ENCODE peak calls at places on chromosomes 16 and 17, in ten cellular contexts. One of them, this sample, is unnamed.

GRCh38 chr17:17729620-17730249 is 48.5 kb downstream of the RAI1 start:
- DNase-seq in prostate gland: peak; percentile 62
- DNase-seq in psoas muscle: no peak
- DNase-seq in heart left ventricle: no peak
- DNase-seq in left lung: no peak
- DNase-seq in CD8-positive, alpha-beta T cell: peak; percentile 42
- DNase-seq in right atrium auricular region: no peak
- DNase-seq in cardiac muscle cell: peak; percentile 45
- DNase-seq in adrenal gland: peak; percentile 75
- DNase-seq in ascending aorta: no peak
- DNase-seq in this sample: no peak

GRCh38 chr17:42817866-42818265 is 6.2 kb downstream of the BECN1 start:
- DNase-seq in ascending aorta: no peak
- DNase-seq in heart left ventricle: no peak
- DNase-seq in CD8-positive, alpha-beta T cell: no peak
- DNase-seq in right atrium auricular region: no peak
- DNase-seq in cardiac muscle cell: no peak
- DNase-seq in prostate gland: no peak
- DNase-seq in psoas muscle: no peak
- DNase-seq in adrenal gland: no peak
- DNase-seq in left lung: no peak
- DNase-seq in this sample: no peak

GRCh38 chr16:89038811-89039735 is 54.6 kb upstream of the ACSF3 start:
- DNase-seq in adrenal gland: no peak
- DNase-seq in psoas muscle: no peak
- DNase-seq in heart left ventricle: no peak
- DNase-seq in left lung: no peak
- DNase-seq in ascending aorta: no peak
- DNase-seq in right atrium auricular region: no peak
- DNase-seq in prostate gland: no peak
- DNase-seq in CD8-positive, alpha-beta T cell: no peak
- DNase-seq in cardiac muscle cell: no peak
- DNase-seq in this sample: no peak

GRCh38 chr16:10575506-10576130 is 4.8 kb downstream of the EMP2 start:
- DNase-seq in prostate gland: no peak
- DNase-seq in ascending aorta: no peak
- DNase-seq in cardiac muscle cell: no peak
- DNase-seq in adrenal gland: no peak
- DNase-seq in psoas muscle: no peak
- DNase-seq in right atrium auricular region: no peak
- DNase-seq in left lung: no peak
- DNase-seq in heart left ventricle: no peak
- DNase-seq in CD8-positive, alpha-beta T cell: no peak
- DNase-seq in this sample: no peak

GRCh38 chr17:65051922-65052321 is 4.6 kb downstream of the GNA13 start:
- DNase-seq in ascending aorta: no peak
- DNase-seq in prostate gland: no peak
- DNase-seq in adrenal gland: no peak
- DNase-seq in left lung: no peak
- DNase-seq in psoas muscle: no peak
- DNase-seq in cardiac muscle cell: no peak
- DNase-seq in CD8-positive, alpha-beta T cell: no peak
- DNase-seq in right atrium auricular region: no peak
- DNase-seq in heart left ventricle: no peak
- DNase-seq in this sample: no peak

GRCh38 chr17:35713069-35713728 is 18.2 kb upstream of the RASL10B start:
- DNase-seq in heart left ventricle: peak; percentile 54
- DNase-seq in adrenal gland: peak; percentile 92
- DNase-seq in psoas muscle: no peak
- DNase-seq in right atrium auricular region: no peak
- DNase-seq in CD8-positive, alpha-beta T cell: no peak
- DNase-seq in left lung: no peak
- DNase-seq in ascending aorta: peak; percentile 91
- DNase-seq in cardiac muscle cell: peak; percentile 86
- DNase-seq in prostate gland: no peak
- DNase-seq in this sample: no peak

GRCh38 chr16:84036982-84037425 is 5.6 kb downstream of the SLC38A8 start:
- DNase-seq in left lung: no peak
- DNase-seq in ascending aorta: no peak
- DNase-seq in CD8-positive, alpha-beta T cell: no peak
- DNase-seq in prostate gland: no peak
- DNase-seq in psoas muscle: no peak
- DNase-seq in cardiac muscle cell: no peak
- DNase-seq in adrenal gland: no peak
- DNase-seq in right atrium auricular region: no peak
- DNase-seq in heart left ventricle: no peak
- DNase-seq in this sample: no peak

GRCh38 chr16:71461686-71462648 is at the start of gene ZNF23:
- DNase-seq in right atrium auricular region: peak; percentile 87
- DNase-seq in prostate gland: peak; percentile 73
- DNase-seq in CD8-positive, alpha-beta T cell: peak; percentile 55
- DNase-seq in left lung: peak; percentile 90
- DNase-seq in ascending aorta: peak; percentile 91
- DNase-seq in psoas muscle: peak; percentile 92
- DNase-seq in adrenal gland: peak; percentile 93
- DNase-seq in cardiac muscle cell: peak; percentile 89
- DNase-seq in heart left ventricle: peak; percentile 88
- DNase-seq in this sample: peak; percentile 70

GRCh38 chr17:39461911-39462641 is 790 bp downstream of the CDK12 start:
- DNase-seq in adrenal gland: peak; percentile 77
- DNase-seq in psoas muscle: peak; percentile 57
- DNase-seq in prostate gland: peak; percentile 22
- DNase-seq in left lung: peak; percentile 43
- DNase-seq in heart left ventricle: peak; percentile 9
- DNase-seq in CD8-positive, alpha-beta T cell: no peak
- DNase-seq in ascending aorta: peak; percentile 68
- DNase-seq in right atrium auricular region: no peak
- DNase-seq in cardiac muscle cell: peak; percentile 64
- DNase-seq in this sample: peak; percentile 2

GRCh38 chr17:39461113-39461910 is at the start of gene CDK12:
- DNase-seq in right atrium auricular region: peak; percentile 98
- DNase-seq in cardiac muscle cell: peak; percentile 100
- DNase-seq in CD8-positive, alpha-beta T cell: peak; percentile 91
- DNase-seq in ascending aorta: peak; percentile 98
- DNase-seq in left lung: peak; percentile 97
- DNase-seq in heart left ventricle: peak; percentile 97
- DNase-seq in psoas muscle: peak; percentile 96
- DNase-seq in adrenal gland: peak; percentile 99
- DNase-seq in prostate gland: peak; percentile 98
- DNase-seq in this sample: peak; percentile 98

DNA sequence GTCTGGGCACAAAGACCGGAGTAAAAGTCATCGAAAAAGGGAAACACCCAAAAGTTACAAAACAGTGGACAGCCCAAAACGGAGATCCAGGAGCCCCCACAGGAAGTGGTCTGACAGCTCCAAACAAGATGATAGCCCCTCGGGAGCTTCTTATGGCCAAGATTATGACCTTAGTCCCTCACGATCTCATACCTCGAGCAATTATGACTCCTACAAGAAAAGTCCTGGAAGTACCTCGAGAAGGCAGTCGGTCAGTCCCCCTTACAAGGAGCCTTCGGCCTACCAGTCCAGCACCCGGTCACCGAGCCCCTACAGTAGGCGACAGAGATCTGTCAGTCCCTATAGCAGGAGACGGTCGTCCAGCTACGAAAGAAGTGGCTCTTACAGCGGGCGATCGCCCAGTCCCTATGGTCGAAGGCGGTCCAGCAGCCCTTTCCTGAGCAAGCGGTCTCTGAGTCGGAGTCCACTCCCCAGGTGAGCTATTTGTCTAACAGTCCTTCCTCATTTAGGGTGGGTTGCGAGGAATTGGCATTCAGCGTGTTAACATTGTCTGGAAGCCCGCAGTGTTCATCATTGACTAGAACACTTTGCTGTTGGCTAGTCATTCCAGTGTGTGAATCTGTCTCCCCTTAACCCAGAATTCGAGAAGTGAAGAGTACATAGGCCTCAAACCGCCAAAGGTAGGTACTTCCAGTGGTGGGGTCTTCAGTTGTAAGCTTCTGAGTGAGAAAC is 1.5 kb downstream of the CDK12 start:
- DNase-seq in cardiac muscle cell: peak; percentile 20
- DNase-seq in right atrium auricular region: no peak
- DNase-seq in prostate gland: no peak
- DNase-seq in adrenal gland: peak; percentile 61
- DNase-seq in psoas muscle: no peak
- DNase-seq in ascending aorta: peak; percentile 64
- DNase-seq in heart left ventricle: peak; percentile 8
- DNase-seq in CD8-positive, alpha-beta T cell: no peak
- DNase-seq in left lung: peak; percentile 36
- DNase-seq in this sample: peak; percentile 13
- H3K27ac ChIP-seq in cardiac muscle cell: no peak overlapping the region
- H3K27ac ChIP-seq in right atrium auricular region: peak overlapping the region; percentile 99
- H3K27ac ChIP-seq in prostate gland: peak overlapping the region; percentile 99
- H3K27ac ChIP-seq in adrenal gland: peak overlapping the region; percentile 99
- H3K27ac ChIP-seq in psoas muscle: peak overlapping the region; percentile 98
- H3K27ac ChIP-seq in ascending aorta: peak overlapping the region; percentile 96
- H3K27ac ChIP-seq in heart left ventricle: peak overlapping the region; percentile 95
- H3K27ac ChIP-seq in CD8-positive, alpha-beta T cell: peak overlapping the region; percentile 81
- H3K27ac ChIP-seq in left lung: peak overlapping the region; percentile 99
- H3K27ac ChIP-seq in this sample: no peak overlapping the region

GRCh38 chr17:49616086-49616485 is 40.4 kb downstream of the NXPH3 start:
- DNase-seq in heart left ventricle: no peak
- DNase-seq in cardiac muscle cell: no peak
- DNase-seq in CD8-positive, alpha-beta T cell: no peak
- DNase-seq in adrenal gland: no peak
- DNase-seq in right atrium auricular region: no peak
- DNase-seq in prostate gland: no peak
- DNase-seq in psoas muscle: no peak
- DNase-seq in ascending aorta: no peak
- DNase-seq in left lung: no peak
- DNase-seq in this sample: no peak

GRCh38 chr17:49618112-49618611 is 42.5 kb downstream of the NXPH3 start:
- DNase-seq in prostate gland: no peak
- DNase-seq in ascending aorta: no peak
- DNase-seq in cardiac muscle cell: no peak
- DNase-seq in left lung: no peak
- DNase-seq in heart left ventricle: no peak
- DNase-seq in CD8-positive, alpha-beta T cell: no peak
- DNase-seq in adrenal gland: no peak
- DNase-seq in right atrium auricular region: no peak
- DNase-seq in psoas muscle: no peak
- DNase-seq in this sample: no peak

GRCh38 chr17:49616546-49617205 is 41.0 kb downstream of the NXPH3 start:
- DNase-seq in psoas muscle: peak; percentile 82
- DNase-seq in left lung: peak; percentile 57
- DNase-seq in adrenal gland: peak; percentile 67
- DNase-seq in cardiac muscle cell: no peak
- DNase-seq in prostate gland: no peak
- DNase-seq in right atrium auricular region: peak; percentile 82
- DNase-seq in ascending aorta: peak; percentile 82
- DNase-seq in CD8-positive, alpha-beta T cell: no peak
- DNase-seq in heart left ventricle: peak; percentile 71
- DNase-seq in this sample: no peak

GRCh38 chr17:49610883-49611584 is 35.4 kb downstream of the NXPH3 start:
- DNase-seq in adrenal gland: no peak
- DNase-seq in right atrium auricular region: no peak
- DNase-seq in CD8-positive, alpha-beta T cell: no peak
- DNase-seq in prostate gland: peak; percentile 41
- DNase-seq in cardiac muscle cell: no peak
- DNase-seq in ascending aorta: no peak
- DNase-seq in left lung: no peak
- DNase-seq in heart left ventricle: no peak
- DNase-seq in psoas muscle: no peak
- DNase-seq in this sample: no peak

DNA sequence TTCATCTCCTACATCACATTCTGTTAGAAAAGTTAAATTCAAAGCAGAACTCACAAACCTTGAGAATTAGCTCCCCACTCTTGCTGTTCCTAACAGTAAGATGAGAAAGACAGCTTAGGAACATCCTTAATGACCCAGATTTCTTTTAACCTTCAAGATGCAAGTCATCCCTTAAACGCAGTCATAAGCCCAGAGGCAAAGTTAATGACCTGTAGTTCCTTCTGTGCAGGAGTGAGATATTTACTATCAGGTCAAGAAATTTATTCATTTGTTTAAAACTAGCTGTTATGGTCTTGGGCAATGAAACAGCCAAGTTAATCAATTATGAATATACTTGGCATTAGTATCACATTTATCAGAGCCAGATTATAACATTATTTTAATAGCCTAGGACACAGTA is 37.0 kb downstream of the NXPH3 start:
- DNase-seq in cardiac muscle cell: no peak
- DNase-seq in ascending aorta: no peak
- DNase-seq in heart left ventricle: no peak
- DNase-seq in psoas muscle: no peak
- DNase-seq in prostate gland: no peak
- DNase-seq in adrenal gland: no peak
- DNase-seq in left lung: no peak
- DNase-seq in right atrium auricular region: no peak
- DNase-seq in CD8-positive, alpha-beta T cell: no peak
- DNase-seq in this sample: no peak
- H3K36me3 ChIP-seq in cardiac muscle cell: peaks cover 38% of the 10 kb centered on the region
- H3K36me3 ChIP-seq in ascending aorta: peaks cover 30% of the 10 kb centered on the region
- H3K36me3 ChIP-seq in heart left ventricle: peaks cover 8% of the 10 kb centered on the region
- H3K36me3 ChIP-seq in psoas muscle: peaks cover 9% of the 10 kb centered on the region
- H3K36me3 ChIP-seq in prostate gland: no peaks in the 10 kb centered on the region
- H3K36me3 ChIP-seq in adrenal gland: no peaks in the 10 kb centered on the region
- H3K36me3 ChIP-seq in left lung: peaks cover 62% of the 10 kb centered on the region
- H3K36me3 ChIP-seq in right atrium auricular region: peaks cover 60% of the 10 kb centered on the region
- H3K36me3 ChIP-seq in CD8-positive, alpha-beta T cell: peaks cover 40% of the 10 kb centered on the region
- H3K36me3 ChIP-seq in this sample: peaks cover 19% of the 10 kb centered on the region

GRCh38 chr16:17839272-17839671 is 368.5 kb upstream of the XYLT1 start:
- DNase-seq in adrenal gland: no peak
- DNase-seq in right atrium auricular region: no peak
- DNase-seq in CD8-positive, alpha-beta T cell: no peak
- DNase-seq in left lung: no peak
- DNase-seq in ascending aorta: no peak
- DNase-seq in cardiac muscle cell: no peak
- DNase-seq in heart left ventricle: no peak
- DNase-seq in psoas muscle: no peak
- DNase-seq in prostate gland: no peak
- DNase-seq in this sample: no peak

GRCh38 chr16:17835118-17835949 is 364.6 kb upstream of the XYLT1 start:
- DNase-seq in ascending aorta: no peak
- DNase-seq in psoas muscle: no peak
- DNase-seq in cardiac muscle cell: no peak
- DNase-seq in CD8-positive, alpha-beta T cell: no peak
- DNase-seq in prostate gland: no peak
- DNase-seq in left lung: no peak
- DNase-seq in right atrium auricular region: no peak
- DNase-seq in adrenal gland: no peak
- DNase-seq in heart left ventricle: no peak
- DNase-seq in this sample: no peak

GRCh38 chr16:17832738-17833137 is 362.0 kb upstream of the XYLT1 start:
- DNase-seq in CD8-positive, alpha-beta T cell: no peak
- DNase-seq in prostate gland: no peak
- DNase-seq in right atrium auricular region: no peak
- DNase-seq in adrenal gland: no peak
- DNase-seq in left lung: no peak
- DNase-seq in heart left ventricle: no peak
- DNase-seq in ascending aorta: no peak
- DNase-seq in cardiac muscle cell: no peak
- DNase-seq in psoas muscle: no peak
- DNase-seq in this sample: no peak

GRCh38 chr16:17831330-17831729 is 360.6 kb upstream of the XYLT1 start:
- DNase-seq in cardiac muscle cell: no peak
- DNase-seq in ascending aorta: no peak
- DNase-seq in heart left ventricle: no peak
- DNase-seq in prostate gland: no peak
- DNase-seq in adrenal gland: no peak
- DNase-seq in psoas muscle: no peak
- DNase-seq in CD8-positive, alpha-beta T cell: no peak
- DNase-seq in right atrium auricular region: no peak
- DNase-seq in left lung: no peak
- DNase-seq in this sample: no peak

DNA sequence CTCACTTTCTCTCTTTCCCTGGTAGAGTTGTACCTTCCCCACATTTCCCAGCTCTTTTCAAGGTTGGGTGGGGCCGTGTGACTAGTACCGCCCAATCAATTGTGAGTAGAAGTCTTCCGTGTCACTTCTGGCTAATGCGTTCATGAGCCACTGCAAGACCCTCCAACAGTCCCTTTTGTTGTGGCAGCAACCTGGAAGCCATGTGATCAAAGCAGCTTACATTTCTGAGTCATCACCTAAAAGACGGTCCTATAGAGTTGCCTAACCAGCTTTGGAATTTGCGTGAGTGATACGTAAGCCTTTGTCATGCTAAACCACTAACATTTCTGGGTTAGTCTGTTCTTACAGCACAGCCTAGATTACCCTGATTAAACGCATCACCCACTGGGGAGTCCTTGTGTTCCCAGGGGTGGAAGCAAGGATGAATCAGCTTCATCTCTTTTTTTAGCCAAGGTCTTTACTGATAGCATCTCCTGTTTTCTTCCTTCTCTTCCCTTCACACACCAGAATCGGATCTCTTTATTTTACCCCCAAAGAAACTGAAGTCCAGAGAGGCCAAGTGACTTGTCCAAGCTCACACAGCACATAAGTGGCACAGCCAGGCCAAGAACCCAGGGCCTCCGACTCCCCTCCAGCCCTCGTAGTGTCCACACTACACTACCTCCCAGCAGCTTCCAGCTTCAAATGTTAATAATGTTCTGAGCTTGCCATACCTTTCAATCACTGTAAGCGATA is 366.3 kb upstream of the XYLT1 start:
- DNase-seq in CD8-positive, alpha-beta T cell: no peak
- DNase-seq in left lung: no peak
- DNase-seq in prostate gland: no peak
- DNase-seq in heart left ventricle: no peak
- DNase-seq in adrenal gland: no peak
- DNase-seq in ascending aorta: no peak
- DNase-seq in right atrium auricular region: no peak
- DNase-seq in cardiac muscle cell: no peak
- DNase-seq in psoas muscle: no peak
- DNase-seq in this sample: no peak
- H3K27ac ChIP-seq in CD8-positive, alpha-beta T cell: no peak overlapping the region
- H3K27ac ChIP-seq in left lung: no peak overlapping the region
- H3K27ac ChIP-seq in prostate gland: no peak overlapping the region
- H3K27ac ChIP-seq in heart left ventricle: no peak overlapping the region
- H3K27ac ChIP-seq in adrenal gland: no peak overlapping the region
- H3K27ac ChIP-seq in ascending aorta: no peak overlapping the region
- H3K27ac ChIP-seq in right atrium auricular region: no peak overlapping the region
- H3K27ac ChIP-seq in cardiac muscle cell: no peak overlapping the region
- H3K27ac ChIP-seq in psoas muscle: no peak overlapping the region
- H3K27ac ChIP-seq in this sample: no peak overlapping the region

GRCh38 chr16:70161350-70161749 is 12.2 kb upstream of the CLEC18C start:
- DNase-seq in heart left ventricle: no peak
- DNase-seq in right atrium auricular region: no peak
- DNase-seq in adrenal gland: peak; percentile 57
- DNase-seq in CD8-positive, alpha-beta T cell: no peak
- DNase-seq in cardiac muscle cell: no peak
- DNase-seq in ascending aorta: no peak
- DNase-seq in prostate gland: no peak
- DNase-seq in left lung: no peak
- DNase-seq in psoas muscle: no peak
- DNase-seq in this sample: no peak
- H3K36me3 ChIP-seq in heart left ventricle: peaks cover 14% of the 10 kb centered on the region
- H3K36me3 ChIP-seq in right atrium auricular region: peaks cover 35% of the 10 kb centered on the region
- H3K36me3 ChIP-seq in adrenal gland: no peaks in the 10 kb centered on the region
- H3K36me3 ChIP-seq in CD8-positive, alpha-beta T cell: peaks cover 40% of the 10 kb centered on the region
- H3K36me3 ChIP-seq in cardiac muscle cell: peaks cover 17% of the 10 kb centered on the region
- H3K36me3 ChIP-seq in ascending aorta: peaks cover 54% of the 10 kb centered on the region
- H3K36me3 ChIP-seq in prostate gland: peaks cover 6% of the 10 kb centered on the region
- H3K36me3 ChIP-seq in left lung: peaks cover 66% of the 10 kb centered on the region
- H3K36me3 ChIP-seq in psoas muscle: peaks cover 25% of the 10 kb centered on the region
- H3K36me3 ChIP-seq in this sample: peaks cover 46% of the 10 kb centered on the region

This sample was measured in SJCRH30.